ENCODE peak calls at places on chromosome 21, in four cellular contexts. P is choroid plexus epithelial cell, Q is cardiac muscle cell, J is IMR-90. A is an unnamed sample.

GRCh38 chr21:26147535-26147934 is 23.0 kb downstream of the APP start:
- DNase-seq in P (no peak), Q (no peak), J (no peak), A (no peak)

GRCh38 chr21:33308586-33309490 is 15.9 kb upstream of the IFNAR1 start:
- DNase-seq in P (peak; percentile 69), Q (no peak), J (peak; percentile 55), A (peak; percentile 40)

GRCh38 chr21:37762606-37763005 is 153.7 kb downstream of the KCNJ6 start:
- DNase-seq in P (no peak), Q (no peak), J (no peak), A (no peak)

GRCh38 chr21:43312751-43313169 is 114.2 kb downstream of the SIK1 start:
- DNase-seq in P (no peak), Q (no peak), J (no peak), A (no peak)

GRCh38 chr21:41953831-41954653 is at the start of gene C2CD2:
- DNase-seq in P (peak; percentile 66), Q (peak; percentile 82), J (peak; percentile 73), A (peak; percentile 82)

GRCh38 chr21:29224006-29224405 is 74.7 kb upstream of the BACH1 start:
- DNase-seq in P (no peak), Q (no peak), J (no peak), A (no peak)

GRCh38 chr21:31198575-31198974 is 145.5 kb downstream of the TIAM1 start:
- DNase-seq in P (peak; percentile 81), Q (peak; percentile 66), J (peak; percentile 62), A (peak; percentile 77)

GRCh38 chr21:38908537-38908936 is 102.8 kb downstream of the ETS2 start:
- DNase-seq in P (no peak), Q (no peak), J (no peak), A (no peak)

GRCh38 chr21:14215971-14216621 is at the start of gene RBM11:
- DNase-seq in P (peak; percentile 53), Q (peak; percentile 92), J (peak; percentile 7), A (peak; percentile 29)

GRCh38 chr21:40011371-40011770 is 144.1 kb downstream of the PCP4 start:
- DNase-seq in P (no peak), Q (no peak), J (no peak), A (no peak)

GRCh38 chr21:32806810-32807386 is 35.3 kb upstream of the PAXBP1 start:
- DNase-seq in P (peak; percentile 29), Q (no peak), J (peak; percentile 40), A (peak; percentile 50)

GRCh38 chr21:28633803-28634572 is 358.7 kb downstream of the LTN1 start:
- DNase-seq in P (peak; percentile 50), Q (no peak), J (peak; percentile 95), A (peak; percentile 96)

GRCh38 chr21:39788383-39788782 is 43.4 kb downstream of the IGSF5 start:
- DNase-seq in P (peak; percentile 61), Q (peak; percentile 87), J (peak; percentile 12), A (peak; percentile 21)

DNA sequence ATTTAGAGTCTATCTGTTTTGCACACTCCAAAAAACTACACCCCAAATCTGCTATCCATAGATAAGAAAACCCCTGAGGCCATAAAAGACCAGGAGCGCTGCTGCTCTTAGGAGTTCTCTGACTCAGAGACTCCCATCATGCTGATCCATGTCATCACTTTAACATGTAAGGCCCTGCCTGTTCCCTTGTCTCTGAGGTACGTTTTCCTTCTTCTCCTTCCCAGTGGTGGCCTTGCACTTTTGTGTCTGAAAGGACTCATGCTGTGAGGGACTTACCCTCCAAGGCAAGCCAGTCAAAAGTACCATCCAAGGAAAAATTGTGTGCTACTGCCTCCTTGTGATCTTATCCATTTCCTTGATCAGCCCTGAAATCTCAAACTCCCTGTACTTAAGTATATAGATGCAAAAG is 427.4 kb upstream of the NCAM2 start:
- DNase-seq in P (peak; percentile 37), Q (no peak), J (no peak), A (no peak)
- TF ChIP-seq CTCF in P (no peak), Q (no peak), J (no peak), A (no peak)

GRCh38 chr21:46458315-46459023 is at the start of gene DIP2A:
- DNase-seq in P (peak; percentile 98), Q (peak; percentile 98), J (peak; percentile 95), A (peak; percentile 97)
- TF ChIP-seq CTCF in P (no peak), Q (peak; percentile 2), J (no peak), A (no peak)

GRCh38 chr21:24375201-24375600 is 1232.1 kb downstream of the MRPL39 start:
- DNase-seq in P (no peak), Q (no peak), J (no peak), A (no peak)
- TF ChIP-seq CTCF in P (no peak), Q (no peak), J (no peak), A (no peak)

GRCh38 chr21:34673006-34673405 is 4.2 kb downstream of the CLIC6 start:
- DNase-seq in P (no peak), Q (no peak), J (no peak), A (no peak)

GRCh38 chr21:34670220-34670961 is 1.6 kb downstream of the CLIC6 start:
- DNase-seq in P (no peak), Q (peak; percentile 4), J (no peak), A (no peak)

GRCh38 chr21:34669149-34669879 is 520 bp downstream of the CLIC6 start:
- DNase-seq in P (no peak), Q (peak; percentile 12), J (no peak), A (no peak)

GRCh38 chr21:34671891-34672290 is 3.1 kb downstream of the CLIC6 start:
- DNase-seq in P (no peak), Q (no peak), J (no peak), A (no peak)

DNA sequence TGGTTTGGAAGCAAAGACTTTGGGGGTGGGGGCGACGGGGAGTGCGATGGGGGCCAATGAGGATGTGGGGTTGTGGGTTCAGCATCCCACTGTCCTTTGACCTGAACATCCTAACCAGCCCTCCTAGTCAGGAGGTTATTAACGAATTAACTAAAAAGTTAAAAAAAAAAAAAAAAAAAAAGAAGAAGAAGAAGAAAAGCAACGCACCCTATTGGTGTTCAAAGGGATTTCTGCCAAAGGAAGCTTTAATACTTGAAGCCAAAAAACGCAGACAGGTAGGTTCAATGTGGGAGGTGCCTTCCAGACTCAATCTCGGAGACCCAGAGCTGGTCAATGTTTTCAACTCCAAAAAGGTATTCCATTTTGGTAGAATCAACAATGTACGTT is 2.2 kb downstream of the CLIC6 start:
- DNase-seq in P (no peak), Q (no peak), J (no peak), A (no peak)
- TF ChIP-seq CTCF in P (no peak), Q (no peak), J (no peak), A (no peak)

GRCh38 chr21:15895142-15896106 is 165.6 kb downstream of the USP25 start:
- DNase-seq in P (peak; percentile 44), Q (no peak), J (peak; percentile 2), A (peak; percentile 14)

GRCh38 chr21:15893902-15894301 is 164.1 kb downstream of the USP25 start:
- DNase-seq in P (no peak), Q (no peak), J (no peak), A (no peak)

GRCh38 chr21:15896501-15896900 is 166.7 kb downstream of the USP25 start:
- DNase-seq in P (no peak), Q (no peak), J (no peak), A (no peak)

GRCh38 chr21:15894596-15894995 is 164.8 kb downstream of the USP25 start:
- DNase-seq in P (peak; percentile 54), Q (no peak), J (peak; percentile 38), A (peak; percentile 55)
- TF ChIP-seq CTCF in P (peak; percentile 51), Q (peak; percentile 50), J (peak; percentile 58), A (peak; percentile 34)

DNA sequence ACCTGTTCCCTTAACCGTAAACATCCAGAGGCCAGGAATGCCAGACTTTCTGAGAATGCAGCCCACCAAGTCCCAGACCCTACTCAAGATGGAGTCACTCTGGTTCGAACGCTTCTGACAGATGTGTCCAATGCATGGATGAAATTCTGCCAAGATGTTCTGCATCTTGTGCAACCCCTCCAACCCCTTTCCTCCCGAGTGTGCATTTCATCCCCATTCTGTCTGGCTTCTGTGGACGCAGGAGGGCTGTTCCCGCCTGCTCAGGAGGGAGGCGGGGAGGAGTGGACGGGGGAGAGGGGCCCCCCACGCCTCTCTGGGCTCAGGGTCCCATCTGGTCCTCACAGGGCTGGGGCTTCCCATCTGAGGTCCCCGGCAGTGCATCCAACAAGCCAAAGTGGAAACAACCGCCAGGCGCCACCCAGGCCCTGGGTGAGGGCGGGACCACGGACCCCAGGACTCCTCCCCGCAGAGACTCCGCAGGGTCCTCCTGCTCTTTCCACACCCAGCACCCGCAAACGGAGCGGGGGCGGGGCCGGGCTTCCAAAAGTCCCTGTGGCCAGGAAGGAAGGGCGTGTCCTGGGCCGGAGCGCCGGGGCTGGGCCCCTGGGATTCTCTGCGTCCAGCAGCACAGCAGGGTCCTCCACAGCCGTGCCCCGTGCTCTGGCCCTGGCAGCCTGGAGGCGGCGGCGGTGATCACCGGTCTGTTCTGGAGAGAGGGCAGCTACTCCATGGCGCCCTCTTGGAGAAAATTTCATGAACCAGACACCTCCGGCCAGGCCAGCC is 27.7 kb upstream of the SUMO3 start:
- DNase-seq in P (peak; percentile 72), Q (peak; percentile 69), J (peak; percentile 24), A (peak; percentile 79)
- TF ChIP-seq CTCF in P (peak; percentile 56), Q (peak; percentile 58), J (peak; percentile 43), A (peak; percentile 47)

GRCh38 chr21:21052672-21053071 is 54.5 kb downstream of the NCAM2 start:
- DNase-seq in P (no peak), Q (no peak), J (no peak), A (no peak)

GRCh38 chr21:21045538-21045937 is 47.3 kb downstream of the NCAM2 start:
- DNase-seq in P (peak; percentile 25), Q (no peak), J (peak; percentile 22), A (peak; percentile 0)

GRCh38 chr21:21046063-21046462 is 47.9 kb downstream of the NCAM2 start:
- DNase-seq in P (no peak), Q (no peak), J (no peak), A (no peak)

DNA sequence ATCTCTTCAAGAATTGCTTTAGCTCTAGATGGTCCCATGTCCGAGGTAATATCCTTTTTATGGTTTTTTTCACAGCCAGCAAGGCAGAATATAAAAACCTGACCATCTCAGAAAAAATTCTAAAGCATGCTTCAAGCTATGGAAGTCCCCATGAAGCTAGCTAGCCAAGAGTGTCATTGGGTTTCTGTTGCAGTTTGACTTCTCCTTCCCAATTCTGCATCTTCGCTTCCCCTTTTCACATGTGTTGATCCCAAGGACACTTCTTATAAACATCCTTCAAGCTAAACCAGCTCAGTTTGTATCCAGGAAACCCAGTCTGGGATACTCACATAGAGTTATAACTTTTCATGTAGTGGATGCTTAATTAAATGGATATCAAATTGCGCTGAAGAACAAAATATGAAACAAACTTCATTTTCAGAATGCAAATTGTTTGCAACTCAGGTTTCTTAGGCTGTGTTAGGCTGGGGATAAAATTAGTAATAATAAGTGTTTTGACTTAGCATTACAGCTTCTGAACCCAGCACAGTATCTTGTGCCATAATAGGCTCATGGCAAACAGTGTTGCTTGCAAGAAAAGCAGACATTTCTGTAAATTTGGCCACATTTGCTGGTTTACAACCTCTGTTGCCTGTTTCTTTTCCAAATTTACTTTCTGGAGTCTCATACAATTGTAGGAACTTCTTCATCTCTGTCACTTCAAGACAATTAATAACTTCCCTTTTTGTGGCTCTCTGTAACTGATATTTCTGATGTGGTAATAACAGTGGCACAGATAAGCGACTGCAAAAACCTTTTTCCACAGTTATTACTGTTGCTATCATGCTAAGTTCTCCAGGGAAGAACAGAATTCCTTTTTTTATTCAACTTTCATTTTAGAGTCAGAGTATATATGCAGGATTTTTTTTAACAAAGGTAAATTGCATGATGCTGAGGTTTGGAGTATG is 53.2 kb downstream of the NCAM2 start:
- DNase-seq in P (no peak), Q (no peak), J (no peak), A (no peak)
- TF ChIP-seq CTCF in P (no peak), Q (no peak), J (no peak), A (no peak)